ENCODE peak calls at places on chromosomes 2 and 18, in nine cellular contexts. C, P, Q, D, F, E, U, T and G are unnamed samples. For H3K4me1, the result is how much of the 10 kb centered on the place peaks cover.

GRCh38 chr2:219099319-219099718 is 38.6 kb upstream of the IHH start:
- DNase-seq in E (no peak), P (no peak), C (no peak), U (no peak), T (no peak), Q (no peak), F (no peak), D (no peak), G (no peak)

GRCh38 chr2:53938904-53939303 is 31.9 kb downstream of the PSME4 start:
- DNase-seq in F (no peak), P (no peak), E (no peak), T (no peak), Q (no peak), C (no peak), D (no peak), U (no peak), G (no peak)

GRCh38 chr18:11857177-11857887 is 6.1 kb downstream of the CHMP1B start:
- DNase-seq in F (peak), T (peak), U (peak), E (no peak), D (peak), P (peak), Q (peak), C (peak), G (no peak)

GRCh38 chr2:41066168-41066567 is 614.3 kb upstream of the SLC8A1 start:
- DNase-seq in C (no peak), U (no peak), E (no peak), F (no peak), P (no peak), T (no peak), D (no peak), Q (no peak), G (no peak)

GRCh38 chr2:241300000-241300399 is 15.5 kb downstream of the HDLBP start:
- DNase-seq in C (no peak), T (no peak), Q (no peak), D (no peak), F (no peak), E (no peak), P (no peak), U (no peak), G (no peak)

GRCh38 chr2:31270136-31270535 is 36.2 kb downstream of the EHD3 start:
- DNase-seq in E (no peak), T (no peak), D (no peak), F (no peak), C (no peak), P (no peak), U (no peak), Q (no peak), G (no peak)

GRCh38 chr2:225566798-225567197 is 167.3 kb downstream of the NYAP2 start:
- DNase-seq in C (no peak), P (no peak), Q (no peak), U (no peak), D (peak), T (peak), F (no peak), E (no peak), G (no peak)

GRCh38 chr2:159317392-159318088 is 31.0 kb upstream of the WDSUB1 start:
- DNase-seq in P (no peak), D (no peak), C (no peak), E (no peak), T (no peak), Q (no peak), U (no peak), F (no peak), G (no peak)

GRCh38 chr2:85755122-85756027 is 1.6 kb downstream of the ATOH8 start:
- DNase-seq in D (no peak), Q (peak), P (no peak), F (no peak), C (no peak), E (peak), U (no peak), T (no peak), G (no peak)

GRCh38 chr2:20625491-20625919 is 25.4 kb downstream of the HS1BP3 start:
- DNase-seq in C (no peak), F (no peak), U (peak), T (no peak), P (no peak), Q (no peak), D (no peak), E (peak), G (no peak)
- H3K4me1 ChIP-seq in C (under half), F (under half), U (under half), T (under half), P (under half), Q (under half), D (under half), E (under half), G (under half)

GRCh38 chr2:213068681-213069359 is 82.6 kb downstream of the IKZF2 start:
- DNase-seq in E (no peak), T (no peak), C (no peak), D (no peak), P (no peak), Q (no peak), F (no peak), U (no peak), G (no peak)
- H3K4me3 ChIP-seq in E (no peak), T (no peak), C (no peak), D (no peak), P (no peak), Q (no peak), F (no peak), U (no peak), G (no peak)

DNA sequence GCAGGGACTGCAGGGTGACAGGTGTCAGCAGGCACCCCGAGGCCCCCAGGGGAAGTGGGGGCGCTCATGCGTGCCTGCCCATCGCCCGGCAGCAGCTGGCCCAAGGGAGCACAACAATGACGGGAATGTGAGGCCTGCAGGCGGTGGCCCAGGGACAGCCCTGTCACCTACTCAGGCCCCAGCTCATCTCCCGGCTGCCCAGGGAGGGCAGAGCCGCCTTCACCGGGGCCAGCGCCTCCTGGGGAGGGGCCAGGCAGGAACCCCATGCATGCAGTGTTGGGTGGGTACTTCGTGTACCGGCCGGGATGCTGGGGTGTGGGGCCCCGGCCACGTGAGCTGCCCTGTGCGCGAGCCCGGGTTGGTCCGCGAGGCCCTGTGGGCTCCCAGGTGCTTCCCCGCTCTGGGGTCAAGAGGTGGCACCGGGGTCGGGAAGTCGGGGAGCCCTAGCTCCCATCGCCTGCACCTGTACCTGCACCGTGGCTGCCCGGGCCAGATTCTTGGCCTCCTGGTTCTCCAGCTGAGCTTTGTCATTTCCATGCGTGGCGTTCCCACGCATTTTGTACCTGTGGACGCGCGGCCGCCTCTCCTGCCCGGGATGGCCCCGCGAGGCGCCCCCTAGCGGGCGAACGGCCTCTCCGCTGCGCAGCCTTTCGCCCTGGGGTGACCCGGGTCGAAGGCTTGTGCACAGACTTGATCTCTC is 823 bp downstream of the KLHL30 start:
- DNase-seq in E (no peak), C (no peak), U (no peak), D (peak), F (no peak), P (peak), T (no peak), Q (peak), G (peak)
- H3K4me1 ChIP-seq in E (under half), C (under half), U (under half), D (under half), F (under half), P (under half), T (half or more), Q (under half), G (under half)

DNA sequence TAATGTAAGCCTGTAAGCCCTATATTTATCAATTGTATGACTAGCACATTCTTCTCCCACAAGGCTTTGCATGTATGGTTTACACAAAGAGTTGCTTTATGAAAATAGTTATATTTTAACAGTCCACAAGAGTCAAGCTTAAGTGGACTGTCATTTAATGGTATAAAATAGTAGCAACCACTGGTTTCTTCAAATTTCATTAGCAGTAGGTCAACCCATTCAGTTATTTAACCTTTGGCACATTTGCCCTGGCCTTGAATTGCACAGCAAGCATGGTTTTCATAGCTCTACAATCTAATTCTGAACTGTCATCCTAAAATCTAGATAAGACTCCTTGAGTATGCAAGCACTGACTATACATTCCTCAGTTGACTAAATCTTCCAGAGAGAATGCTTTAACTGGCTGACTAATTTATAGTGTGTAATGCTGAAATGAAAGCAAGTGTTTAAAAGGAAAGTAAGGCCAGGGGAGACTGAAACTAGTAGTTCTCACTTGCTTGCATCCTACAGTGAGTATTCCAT is 1.8 kb downstream of the DPP4 start:
- DNase-seq in U (no peak), T (no peak), C (no peak), P (no peak), Q (no peak), F (no peak), E (no peak), D (peak), G (no peak)
- H3K4me3 ChIP-seq in U (peak), T (no peak), C (no peak), P (no peak), Q (no peak), F (no peak), E (no peak), D (peak), G (no peak)

GRCh38 chr2:120559401-120559800 is 176.3 kb upstream of the GLI2 start:
- DNase-seq in F (no peak), P (no peak), Q (no peak), U (no peak), T (no peak), D (no peak), C (no peak), E (no peak), G (no peak)
- H3K4me1 ChIP-seq in F (under half), P (under half), Q (under half), U (under half), T (under half), D (under half), C (under half), E (under half), G (under half)

GRCh38 chr2:109372614-109373013 is 241.2 kb downstream of the SEPTIN10 start:
- DNase-seq in E (no peak), P (no peak), U (no peak), F (no peak), C (no peak), Q (no peak), D (peak), T (no peak), G (peak)
- H3K4me3 ChIP-seq in E (no peak), P (no peak), U (no peak), F (no peak), C (no peak), Q (no peak), D (no peak), T (no peak), G (no peak)

DNA sequence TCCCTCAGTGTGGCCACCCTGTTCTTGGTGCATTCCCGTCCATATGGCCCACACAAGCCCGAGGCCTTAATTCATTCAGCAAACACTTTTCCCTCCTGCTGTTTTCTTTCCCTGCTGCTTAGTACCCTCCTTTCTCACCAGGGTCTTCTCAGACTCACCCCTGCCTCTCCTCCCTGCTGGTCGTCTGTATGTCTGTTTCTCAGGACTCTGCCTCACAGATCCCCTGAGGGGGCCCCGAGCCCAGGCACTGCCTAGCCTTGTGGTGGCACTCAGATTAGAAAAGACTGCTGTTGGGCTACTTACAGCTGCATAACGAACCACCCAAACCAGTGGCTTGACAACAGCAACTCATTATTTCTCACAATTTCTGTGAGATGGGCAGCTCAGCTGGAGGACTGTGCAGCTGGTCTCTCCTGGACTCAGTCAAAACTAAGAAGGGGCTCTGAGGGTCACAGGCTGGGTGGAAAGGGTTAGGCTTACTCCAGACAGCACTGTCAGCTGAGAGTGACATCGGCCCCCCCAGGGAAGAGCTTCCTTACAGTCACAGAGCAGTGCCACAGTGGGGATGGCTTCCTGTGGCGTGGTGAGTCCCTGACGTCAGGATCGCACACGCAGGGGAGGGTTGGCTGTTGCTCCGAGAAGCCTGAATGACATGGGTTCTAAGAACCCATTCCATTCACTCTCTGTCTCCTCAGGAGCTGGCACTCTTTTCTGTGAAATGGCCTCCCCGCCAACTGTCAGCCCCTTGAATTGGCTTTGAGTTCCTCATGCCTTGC is 139.0 kb downstream of the UXS1 start:
- DNase-seq in Q (no peak), U (no peak), D (no peak), T (no peak), P (no peak), E (no peak), C (no peak), F (no peak), G (no peak)
- H3K4me1 ChIP-seq in Q (under half), U (under half), D (under half), T (under half), P (under half), E (under half), C (under half), F (under half), G (under half)